ENCODE peak calls at places on chromosomes 2 and 18, in six cellular contexts. D is stimulated activated CD4-positive, alpha-beta T cell treated with anti-CD3 and anti-CD28 coated beads, TNF-alpha, amount 100 ng/mL, for 1 hour; C is activated CD4-positive, alpha-beta T cell treated with anti-CD3 and anti-CD28 coated beads, Interleukin-2, amount 10 ng/mL, durations not matched to agents 7 days and 5 days; L is heart right ventricle; W is lower lobe of right lung; X is neural progenitor cell. V is an unnamed sample.
A peak's percentile ranks its signal among the peaks of the same experiment; 100 is the strongest.

GRCh38 chr2:60499651-60500300 is 53.7 kb downstream of the BCL11A start:
- DNase-seq in D (no peak), L (peak; percentile 43), C (no peak), X (no peak), W (no peak), V (no peak)

GRCh38 chr2:142918624-142919023 is 41.2 kb downstream of the KYNU start:
- DNase-seq in L (no peak), D (no peak), W (no peak), X (no peak), C (no peak), V (no peak)

GRCh38 chr2:188089896-188090295 is 201.8 kb upstream of the GULP1 start:
- DNase-seq in L (no peak), X (no peak), W (no peak), C (no peak), D (no peak), V (no peak)

GRCh38 chr2:150376627-150377335 is 110.7 kb downstream of the RND3 start:
- DNase-seq in C (no peak), D (no peak), X (peak; percentile 7), W (no peak), L (no peak), V (no peak)

GRCh38 chr2:152336854-152337510 is 2.0 kb downstream of the FMNL2 start:
- DNase-seq in C (no peak), W (no peak), X (peak; percentile 56), L (no peak), D (no peak), V (no peak)

GRCh38 chr2:238107525-238108422 is 7.6 kb downstream of the ESPNL start:
- DNase-seq in X (no peak), W (peak; percentile 47), C (no peak), L (no peak), D (no peak), V (no peak)

GRCh38 chr2:14713248-14713647 is 80.7 kb downstream of the LRATD1 start:
- DNase-seq in X (no peak), W (no peak), C (no peak), D (no peak), L (no peak), V (no peak)

GRCh38 chr2:71609441-71609840 is 156.1 kb downstream of the DYSF start:
- DNase-seq in X (no peak), W (no peak), D (no peak), L (no peak), C (no peak), V (no peak)

GRCh38 chr18:49024808-49025361 is 74.1 kb upstream of the SMAD7 start:
- DNase-seq in L (no peak), D (no peak), C (peak; percentile 4), W (no peak), X (no peak), V (no peak)

GRCh38 chr2:236662231-236663160 is 92.9 kb downstream of the ACKR3 start:
- DNase-seq in C (no peak), L (no peak), X (no peak), D (no peak), W (no peak), V (no peak)

GRCh38 chr18:23115683-23116096 is 19.6 kb upstream of the CABLES1 start:
- DNase-seq in X (no peak), C (no peak), W (no peak), L (no peak), D (no peak), V (no peak)

GRCh38 chr2:13480057-13480456 is 763.3 kb downstream of the TRIB2 start:
- DNase-seq in D (no peak), L (no peak), C (no peak), W (no peak), X (no peak), V (no peak)

GRCh38 chr18:54672846-54673475 is 81.9 kb downstream of the DYNAP start:
- DNase-seq in D (no peak), C (no peak), W (no peak), L (no peak), X (peak; percentile 9), V (no peak)